ENCODE peak calls at places on chromosomes 11 and 22, in eight cellular contexts. T is Ammon's horn; F is ovary; E is activated CD4-positive, alpha-beta memory T cell treated with anti-CD3 and anti-CD28 coated beads, Interleukin-2, amount 10 ng/mL, durations not matched to agents 7 days and 5 days; Y is Right ventricle myocardium superior; R is EH; D is HTR-8/SVneo; S is activated T-helper 1 cell treated with anti-CD3 and anti-CD28 coated beads, Interleukin-12 subunit alpha, Interleukin-12 subunit beta, Interleukin-2, Interleukin-4 antibody, amounts not matched to agents 30 ng/mL and 10 ng/mL and 1 ng/mL, durations not matched to agents 14 hours and 24 hours and 36 hours. H is an unnamed sample.

GRCh38 chr11:99893803-99894202 is 793.3 kb upstream of the ARHGAP42 start:
- DNase-seq in T (no peak), F (no peak), E (no peak), Y (no peak), R (no peak), D (no peak), S (no peak), H (no peak)

GRCh38 chr11:2770556-2771301 is 70.9 kb upstream of the KCNQ1OT1 start:
- DNase-seq in T (no peak), F (peak), E (peak), Y (peak), R (peak), D (no peak), S (no peak), H (no peak)

GRCh38 chr11:10455637-10456487 is 798 bp downstream of the AMPD3 start:
- DNase-seq in T (peak), F (no peak), E (peak), Y (peak), R (peak), D (peak), S (peak), H (peak)

GRCh38 chr11:59062602-59063529 is 23.2 kb upstream of the GLYATL1B start:
- DNase-seq in T (no peak), F (no peak), E (no peak), Y (no peak), R (no peak), D (no peak), S (no peak), H (no peak)

GRCh38 chr11:1018091-1018490 is 18.4 kb downstream of the MUC6 start:
- DNase-seq in T (no peak), F (no peak), E (no peak), Y (no peak), R (no peak), D (no peak), S (no peak), H (no peak)

GRCh38 chr22:20857247-20857643 is 1.4 kb downstream of the PI4KA start:
- DNase-seq in T (no peak), F (no peak), E (no peak), Y (no peak), R (no peak), D (no peak), S (no peak), H (no peak)

GRCh38 chr11:2377511-2378443 is 667 bp downstream of the CD81 start:
- DNase-seq in T (peak), F (peak), E (peak), Y (peak), R (peak), D (peak), S (peak), H (no peak)

GRCh38 chr11:35304393-35304790 is 115.0 kb downstream of the SLC1A2 start:
- DNase-seq in T (no peak), F (no peak), E (no peak), Y (no peak), R (peak), D (no peak), S (no peak), H (peak)

GRCh38 chr11:1384206-1384965 is 5.3 kb upstream of the BRSK2 start:
- DNase-seq in T (no peak), F (no peak), E (no peak), Y (peak), R (peak), D (no peak), S (no peak), H (no peak)

GRCh38 chr11:124629961-124630360 is 7.3 kb downstream of the TBRG1 start:
- DNase-seq in T (no peak), F (no peak), E (no peak), Y (no peak), R (no peak), D (no peak), S (no peak), H (no peak)

GRCh38 chr11:56705784-56706396 is 7.0 kb downstream of the OR9G1 start:
- DNase-seq in T (no peak), F (no peak), E (no peak), Y (no peak), R (no peak), D (no peak), S (no peak), H (no peak)

GRCh38 chr11:71281901-71282300 is 29.5 kb upstream of the SHANK2 start:
- DNase-seq in T (no peak), F (no peak), E (no peak), Y (no peak), R (no peak), D (no peak), S (no peak), H (no peak)

GRCh38 chr11:111388842-111389241 is 9.8 kb upstream of the POU2AF1 start:
- DNase-seq in T (no peak), F (no peak), E (no peak), Y (no peak), R (no peak), D (no peak), S (no peak), H (no peak)

GRCh38 chr11:116543099-116543498 is 229.7 kb downstream of the BUD13 start:
- DNase-seq in T (no peak), F (no peak), E (no peak), Y (no peak), R (no peak), D (no peak), S (no peak), H (no peak)

GRCh38 chr11:69931994-69932910 is 113.0 kb upstream of the FGF3 start:
- DNase-seq in T (no peak), F (no peak), E (no peak), Y (peak), R (no peak), D (no peak), S (no peak), H (no peak)

GRCh38 chr11:15166204-15166603 is 51.5 kb downstream of the INSC start:
- DNase-seq in T (no peak), F (no peak), E (no peak), Y (no peak), R (peak), D (no peak), S (no peak), H (no peak)

GRCh38 chr11:12745787-12746186 is 71.6 kb downstream of the TEAD1 start:
- DNase-seq in T (no peak), F (no peak), E (no peak), Y (no peak), R (no peak), D (no peak), S (no peak), H (no peak)

GRCh38 chr22:39575552-39575825 is 4.9 kb downstream of the CACNA1I start:
- DNase-seq in T (no peak), F (no peak), E (no peak), Y (no peak), R (no peak), D (no peak), S (no peak), H (no peak)

GRCh38 chr11:103529217-103529684 is 420.0 kb downstream of the DYNC2H1 start:
- DNase-seq in T (no peak), F (no peak), E (no peak), Y (no peak), R (peak), D (peak), S (no peak), H (no peak)

GRCh38 chr11:80844110-80844509 is 1403.3 kb upstream of the TENM4 start:
- DNase-seq in T (no peak), F (no peak), E (no peak), Y (no peak), R (no peak), D (no peak), S (no peak), H (no peak)

H was measured in HepG2.